ENCODE peak calls at places on chromosomes 1 and 21, in five cellular contexts. A is right lobe of liver, Z is breast epithelium, Y is ovary, W is endothelial cell of umbilical vein. G is an unnamed sample.

GRCh38 chr1:99970713-99971255 is 988 bp downstream of the SLC35A3 start:
- DNase-seq in A (no peak), Z (no peak), Y (no peak), W (no peak), G (no peak)

GRCh38 chr1:223678841-223679240 is 13.3 kb upstream of the CAPN8 start:
- DNase-seq in A (no peak), Z (no peak), Y (no peak), W (no peak), G (no peak)

GRCh38 chr1:48469616-48470500 is 2.1 kb downstream of the SPATA6 start:
- DNase-seq in A (no peak), Z (peak; percentile 63), Y (peak; percentile 66), W (peak; percentile 84), G (peak; percentile 70)

GRCh38 chr1:243407284-243408018 is 151.6 kb downstream of the SDCCAG8 start:
- DNase-seq in A (no peak), Z (no peak), Y (no peak), W (peak; percentile 78), G (no peak)

GRCh38 chr1:199472025-199472424 is 555.5 kb upstream of the NR5A2 start:
- DNase-seq in A (no peak), Z (no peak), Y (no peak), W (no peak), G (no peak)

GRCh38 chr1:231970684-231971083 is 344.1 kb downstream of the DISC1 start:
- DNase-seq in A (no peak), Z (no peak), Y (no peak), W (no peak), G (no peak)

GRCh38 chr1:143727263-143727662 is 244.5 kb downstream of the FAM72C start:
- DNase-seq in A (no peak), Z (no peak), Y (no peak), W (no peak), G (no peak)

GRCh38 chr1:22436948-22437347 is 14.7 kb upstream of the ZBTB40 start:
- DNase-seq in A (no peak), Z (no peak), Y (no peak), W (no peak), G (no peak)

GRCh38 chr1:227759345-227760300 is 24.4 kb downstream of the SNAP47 start:
- DNase-seq in A (peak; percentile 17), Z (peak; percentile 48), Y (peak; percentile 79), W (peak; percentile 18), G (no peak)

GRCh38 chr1:59605761-59606160 is 209.0 kb upstream of the HOOK1 start:
- DNase-seq in A (no peak), Z (no peak), Y (no peak), W (no peak), G (no peak)

GRCh38 chr21:15823486-15824150 is 93.8 kb downstream of the USP25 start:
- DNase-seq in A (no peak), Z (no peak), Y (no peak), W (no peak), G (no peak)

GRCh38 chr1:219329606-219330005 is 155.9 kb downstream of the LYPLAL1 start:
- DNase-seq in A (no peak), Z (no peak), Y (no peak), W (peak; percentile 78), G (no peak)

GRCh38 chr1:245997471-245998258 is 509.4 kb downstream of the SMYD3 start:
- DNase-seq in A (no peak), Z (peak; percentile 66), Y (no peak), W (peak; percentile 58), G (peak; percentile 26)

GRCh38 chr1:95195046-95195445 is 39.0 kb upstream of the RWDD3 start:
- DNase-seq in A (no peak), Z (no peak), Y (no peak), W (no peak), G (no peak)

GRCh38 chr21:45539796-45540600 is 2.2 kb downstream of the SLC19A1 start:
- DNase-seq in A (no peak), Z (no peak), Y (peak; percentile 38), W (no peak), G (peak; percentile 1)

GRCh38 chr1:86429830-86430229 is 5.9 kb downstream of the CLCA2 start:
- DNase-seq in A (no peak), Z (peak; percentile 78), Y (no peak), W (peak; percentile 81), G (peak; percentile 34)

GRCh38 chr1:43512133-43512532 is 18.6 kb upstream of the PTPRF start:
- DNase-seq in A (no peak), Z (no peak), Y (no peak), W (no peak), G (no peak)

GRCh38 chr1:30187413-30188023 is 535.9 kb downstream of the MATN1 start:
- DNase-seq in A (no peak), Z (peak; percentile 15), Y (no peak), W (no peak), G (no peak)

GRCh38 chr1:229024528-229025119 is 246.3 kb upstream of the RAB4A start:
- DNase-seq in A (no peak), Z (no peak), Y (no peak), W (peak; percentile 55), G (peak; percentile 21)

GRCh38 chr1:59013276-59013927 is 229.6 kb upstream of the JUN start:
- DNase-seq in A (no peak), Z (peak; percentile 22), Y (peak; percentile 70), W (peak; percentile 76), G (peak; percentile 79)

GRCh38 chr1:64183985-64184440 is 19.4 kb upstream of the UBE2U start:
- DNase-seq in A (no peak), Z (no peak), Y (no peak), W (no peak), G (no peak)

GRCh38 chr1:94413311-94413710 is 4.9 kb upstream of the ABCD3 start:
- DNase-seq in A (no peak), Z (no peak), Y (no peak), W (no peak), G (no peak)

GRCh38 chr1:109113787-109114568 is at the start of gene ELAPOR1:
- DNase-seq in A (peak; percentile 77), Z (peak; percentile 75), Y (peak; percentile 49), W (no peak), G (peak; percentile 69)

GRCh38 chr1:109111386-109112055 is 2.4 kb upstream of the ELAPOR1 start:
- DNase-seq in A (no peak), Z (no peak), Y (no peak), W (no peak), G (no peak)

GRCh38 chr1:109109906-109110305 is 4.0 kb upstream of the ELAPOR1 start:
- DNase-seq in A (no peak), Z (no peak), Y (no peak), W (no peak), G (no peak)

GRCh38 chr1:109112652-109113285 is 1.1 kb upstream of the ELAPOR1 start:
- DNase-seq in A (peak; percentile 94), Z (peak; percentile 86), Y (peak; percentile 94), W (peak; percentile 87), G (peak; percentile 94)

GRCh38 chr1:109112056-109112651 is 1.8 kb upstream of the ELAPOR1 start:
- DNase-seq in A (no peak), Z (no peak), Y (no peak), W (peak; percentile 22), G (no peak)
- H3K27ac ChIP-seq in A (no peak overlapping the region), Z (peak overlapping the region; percentile 35), Y (no peak overlapping the region), W (no peak overlapping the region), G (no peak overlapping the region)

DNA sequence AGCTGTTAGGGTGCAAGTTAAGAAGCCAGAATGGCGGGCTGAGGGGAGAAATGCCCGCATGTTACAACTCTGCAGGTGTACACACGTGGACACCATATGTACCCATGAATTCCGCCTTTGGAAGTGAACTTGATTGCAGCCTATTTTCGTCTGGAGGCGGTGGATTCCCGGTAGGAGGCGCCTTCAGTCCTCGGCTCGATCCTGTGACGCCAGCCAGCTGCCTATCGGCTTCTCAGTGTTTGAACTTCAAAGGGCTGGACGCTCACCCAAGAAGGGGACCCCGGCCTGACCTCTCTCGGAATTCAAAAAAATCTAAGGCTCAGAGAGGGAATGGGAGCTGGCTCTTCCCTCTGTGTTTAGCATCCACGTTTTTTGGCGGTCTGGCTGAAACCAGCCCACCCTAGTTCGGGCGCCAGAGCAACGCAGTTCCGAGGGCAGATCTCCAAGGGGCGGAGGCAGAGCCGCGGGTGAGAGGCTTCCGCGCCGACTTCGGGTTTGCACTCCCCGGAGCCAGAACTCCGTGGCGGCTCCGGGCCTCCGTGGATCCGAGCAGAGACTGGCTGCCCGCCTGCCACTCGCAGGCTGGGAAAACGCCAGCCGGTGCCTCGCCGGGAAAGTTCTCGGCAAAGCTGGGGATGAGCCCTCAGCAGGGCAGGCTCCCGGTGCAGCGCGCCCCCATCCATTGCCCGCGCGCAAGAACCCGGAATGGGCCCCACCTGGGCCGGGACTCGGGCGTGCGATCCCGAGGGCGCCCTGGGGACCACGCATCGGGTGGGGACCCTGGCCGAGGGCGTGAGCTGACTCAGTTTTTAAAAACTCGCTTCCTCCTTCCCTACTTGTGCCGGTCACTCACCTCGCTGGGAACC is 996 bp upstream of the TMEM51 start:
- DNase-seq in A (peak; percentile 74), Z (peak; percentile 86), Y (peak; percentile 93), W (peak; percentile 89), G (peak; percentile 84)
- TF ChIP-seq POLR2A in A (peak; percentile 25), Z (peak; percentile 22), Y (peak; percentile 52), W (no peak), G (no peak)

DNA sequence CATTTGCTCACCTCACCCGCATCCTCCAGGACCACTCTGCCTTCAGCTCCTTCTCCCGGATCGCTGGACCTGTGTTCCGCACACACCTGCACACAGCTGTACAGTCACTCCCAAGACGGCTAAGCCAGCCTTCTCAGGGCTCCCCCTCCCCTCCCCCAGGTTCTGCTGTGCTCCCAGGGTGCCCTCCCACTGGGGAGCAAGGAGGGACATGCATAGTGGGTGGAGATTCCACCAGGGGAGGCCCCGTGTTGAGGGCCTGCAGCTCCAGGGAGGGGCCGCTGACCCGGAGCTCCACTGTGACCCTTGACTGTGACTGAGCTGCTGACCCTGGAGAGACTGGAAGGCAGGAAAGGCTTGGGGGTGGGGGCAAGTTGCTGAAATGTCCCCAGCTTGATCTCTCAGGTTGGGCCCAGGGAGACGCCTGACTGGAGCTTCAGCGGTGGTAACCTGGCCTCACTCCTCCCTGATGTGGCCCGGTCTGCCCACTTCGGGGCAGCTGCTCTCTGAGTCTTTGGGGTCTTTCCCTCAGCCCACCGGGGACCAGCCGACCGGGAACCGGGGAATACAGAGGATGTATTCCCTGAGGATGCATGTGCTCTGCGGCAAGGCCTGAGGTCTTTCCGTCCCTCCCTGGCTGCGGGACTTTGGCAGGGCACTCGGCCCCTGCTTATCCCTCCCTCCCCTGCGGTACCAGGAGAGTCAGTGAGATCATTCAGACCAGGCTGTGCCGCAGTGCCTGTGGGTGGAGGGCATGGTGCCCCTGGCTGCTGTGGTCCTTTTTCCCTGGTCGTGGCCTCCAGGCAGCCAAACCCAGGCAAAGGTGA is 28.6 kb upstream of the PLCH2 start:
- DNase-seq in A (no peak), Z (no peak), Y (no peak), W (no peak), G (no peak)
- H3K27ac ChIP-seq in A (no peak overlapping the region), Z (no peak overlapping the region), Y (no peak overlapping the region), W (no peak overlapping the region), G (no peak overlapping the region)

DNA sequence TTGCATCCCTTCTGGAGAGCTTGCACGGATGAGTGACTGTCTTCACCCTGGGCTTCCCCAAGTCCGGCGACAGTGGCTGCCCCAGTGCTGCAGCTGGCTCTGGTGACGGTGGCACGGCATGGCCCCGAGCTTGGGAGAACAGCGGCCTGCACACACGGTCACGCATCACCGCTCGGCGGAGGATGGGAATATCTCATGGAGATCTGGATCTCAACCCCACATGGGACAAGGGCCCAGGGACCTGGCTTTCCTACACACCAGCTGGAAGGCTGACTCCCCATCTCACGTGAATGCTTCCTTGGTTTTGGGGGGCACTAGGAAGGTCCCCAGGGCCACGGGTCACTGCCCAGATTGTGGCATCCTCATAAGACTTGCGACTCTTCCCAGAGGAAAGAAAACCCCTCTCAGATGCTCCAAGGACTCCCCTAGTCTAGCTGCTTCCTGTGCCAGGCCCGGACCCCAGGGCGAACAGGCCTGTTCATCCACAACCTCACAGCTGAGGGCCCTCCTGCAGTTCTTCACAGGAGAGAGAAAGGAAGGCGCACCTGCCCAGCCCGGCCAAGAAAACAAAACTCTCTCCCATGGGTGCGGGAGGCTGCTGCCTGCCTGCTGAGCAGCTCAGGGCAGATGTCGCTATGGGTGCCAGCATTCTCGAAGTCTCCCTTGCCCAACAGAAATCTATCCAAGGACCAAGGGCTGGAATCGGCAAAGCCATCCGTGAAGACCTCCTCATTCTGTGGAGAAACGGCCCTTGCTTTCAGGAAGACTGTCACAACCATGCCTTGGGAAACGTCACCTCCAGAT is 9.9 kb downstream of the CFAP410 start:
- DNase-seq in A (no peak), Z (no peak), Y (no peak), W (no peak), G (peak; percentile 60)
- TF ChIP-seq POLR2A in A (no peak), Z (no peak), Y (no peak), W (no peak), G (no peak)